ENCODE peak calls at places on chromosomes 4 and X, in nine cellular contexts. U, A, Y, J, O, P, C, I and L are unnamed samples.

GRCh38 chr4:141473952-141474351 is 162.4 kb upstream of the IL15 start:
- DNase-seq in C (no peak), J (no peak), U (no peak), A (no peak), P (no peak), O (no peak), I (no peak), Y (no peak), L (no peak)

GRCh38 chr4:844752-845232 is 18.9 kb upstream of the CPLX1 start:
- DNase-seq in Y (no peak), I (no peak), O (no peak), A (peak), U (no peak), P (no peak), C (no peak), J (peak), L (peak)

GRCh38 chrX:85941275-85941674 is 106.1 kb downstream of the CHM start:
- DNase-seq in A (no peak), C (no peak), I (no peak), O (no peak), U (no peak), J (no peak), Y (no peak), P (no peak), L (no peak)

GRCh38 chr4:94974773-94975172 is 217.0 kb downstream of the BMPR1B start:
- DNase-seq in C (no peak), O (no peak), J (no peak), Y (no peak), P (no peak), I (no peak), A (no peak), U (no peak), L (no peak)

GRCh38 chr4:186588503-186588902 is 33.1 kb upstream of the MTNR1A start:
- DNase-seq in P (no peak), I (no peak), A (no peak), Y (no peak), U (no peak), J (no peak), C (no peak), O (no peak), L (no peak)

GRCh38 chr4:151371045-151371605 is 37.9 kb upstream of the FHIP1A start:
- DNase-seq in U (no peak), P (no peak), I (no peak), O (no peak), J (no peak), A (no peak), Y (no peak), C (no peak), L (no peak)

GRCh38 chrX:150683536-150684146 is 9.6 kb upstream of the MTMR1 start:
- DNase-seq in C (no peak), O (no peak), Y (no peak), I (peak), J (no peak), U (no peak), P (peak), A (no peak), L (no peak)

GRCh38 chr4:6901669-6902317 is 7.8 kb upstream of the TBC1D14 start:
- DNase-seq in O (no peak), Y (no peak), I (no peak), P (no peak), C (no peak), U (no peak), A (no peak), J (no peak), L (no peak)

GRCh38 chr4:7941111-7942018 is 1.7 kb upstream of the AFAP1 start:
- DNase-seq in J (no peak), A (no peak), Y (no peak), U (no peak), I (no peak), P (no peak), C (peak), O (no peak), L (no peak)

GRCh38 chr4:18022572-18023039 is 1.1 kb upstream of the LCORL start:
- DNase-seq in C (no peak), P (no peak), O (no peak), Y (no peak), U (no peak), A (no peak), J (no peak), I (no peak), L (no peak)

GRCh38 chr4:79281577-79282359 is 44.1 kb downstream of the NAA11 start:
- DNase-seq in J (no peak), I (no peak), O (no peak), A (no peak), C (no peak), Y (no peak), U (no peak), P (no peak), L (no peak)

GRCh38 chr4:40699648-40700047 is 50.1 kb upstream of the NSUN7 start:
- DNase-seq in O (no peak), A (no peak), I (no peak), P (no peak), J (no peak), Y (no peak), C (no peak), U (no peak), L (no peak)

GRCh38 chr4:135434936-135435335 is 1233.3 kb upstream of the PABPC4L start:
- DNase-seq in P (no peak), A (no peak), C (no peak), U (no peak), J (no peak), I (no peak), Y (no peak), O (no peak), L (no peak)

GRCh38 chr4:88014506-88014905 is 7.1 kb downstream of the PKD2 start:
- DNase-seq in Y (no peak), C (no peak), O (no peak), A (no peak), J (no peak), U (no peak), I (no peak), P (no peak), L (no peak)

GRCh38 chrX:16671005-16671404 is 21.0 kb downstream of the S100G start:
- DNase-seq in Y (peak), I (no peak), A (no peak), P (no peak), U (peak), C (no peak), O (no peak), J (no peak), L (no peak)